ENCODE peak calls at places on chromosomes 12 and 14, in six cellular contexts. W is GM12891, L is posterior vena cava, F is thyroid gland, C is left cardiac atrium, N is sciatic nerve. G is an unnamed sample.

GRCh38 chr12:87820524-87821194 is 208.5 kb downstream of the C12orf50 start:
- DNase-seq in W (no peak), L (no peak), F (peak; percentile 7), N (no peak), C (no peak), G (no peak)

GRCh38 chr14:75470238-75470797 is 42.5 kb downstream of the JDP2 start:
- DNase-seq in W (no peak), L (no peak), C (no peak), N (no peak), F (no peak), G (peak; percentile 37)

GRCh38 chr12:52555577-52555976 is 2.6 kb upstream of the KRT71 start:
- DNase-seq in C (no peak), F (no peak), N (no peak), L (no peak), W (no peak), G (no peak)

GRCh38 chr14:102362084-102362483 is 606 bp downstream of the CINP start:
- DNase-seq in C (no peak), L (no peak), F (no peak), W (peak; percentile 46), N (no peak), G (no peak)

GRCh38 chr14:76810953-76811400 is 1.7 kb downstream of the ANGEL1 start:
- DNase-seq in W (peak; percentile 25), C (no peak), L (no peak), F (no peak), N (no peak), G (no peak)

GRCh38 chr12:94898388-94898787 is 105.1 kb downstream of the NDUFA12 start:
- DNase-seq in N (no peak), L (no peak), W (no peak), F (no peak), C (no peak), G (no peak)

GRCh38 chr14:75184447-75184846 is 8.0 kb upstream of the TMED10 start:
- DNase-seq in C (no peak), L (no peak), N (no peak), F (no peak), W (no peak), G (no peak)

GRCh38 chr14:50719911-50720759 is 52.0 kb upstream of the SAV1 start:
- DNase-seq in C (no peak), F (no peak), N (no peak), L (no peak), W (no peak), G (no peak)

GRCh38 chr12:71152838-71153237 is 5.0 kb downstream of the TSPAN8 start:
- DNase-seq in C (no peak), F (no peak), N (no peak), W (no peak), L (no peak), G (no peak)

GRCh38 chr12:57434517-57435223 is at the start of gene INHBC:
- DNase-seq in N (no peak), F (peak; percentile 70), W (no peak), C (no peak), L (no peak), G (no peak)

GRCh38 chr12:13223176-13223806 is 26.8 kb downstream of the EMP1 start:
- DNase-seq in N (no peak), L (no peak), F (no peak), C (no peak), W (no peak), G (no peak)

GRCh38 chr14:54796961-54797360 is 105.7 kb downstream of the GCH1 start:
- DNase-seq in C (no peak), W (no peak), L (no peak), N (no peak), F (no peak), G (no peak)

GRCh38 chr12:110689601-110690430 is 901 bp upstream of the HVCN1 start:
- DNase-seq in W (peak; percentile 68), N (no peak), L (peak; percentile 84), C (peak; percentile 52), F (peak; percentile 13), G (no peak)

GRCh38 chr12:129701536-129702165 is 202.2 kb downstream of the TMEM132D start:
- DNase-seq in W (no peak), N (no peak), F (no peak), C (no peak), L (no peak), G (no peak)

GRCh38 chr12:12461281-12461922 is 101.3 kb downstream of the DUSP16 start:
- DNase-seq in C (no peak), W (no peak), N (no peak), F (peak; percentile 27), L (no peak), G (no peak)

GRCh38 chr14:61562321-61563161 is 132.8 kb upstream of the HIF1A start:
- DNase-seq in L (no peak), C (no peak), F (no peak), W (no peak), N (no peak), G (no peak)

GRCh38 chr14:93953739-93954515 is 22.4 kb downstream of the ASB2 start:
- DNase-seq in N (no peak), C (no peak), W (no peak), F (no peak), L (no peak), G (no peak)